ENCODE peak calls at places on chromosomes 5 and 9, in ten cellular contexts. R is RCC 7860, L is NAMALWA, U is neural progenitor cell, I is ovary, T is GM10248, V is A172, F is astrocyte of the spinal cord, P is left kidney, Q is coronary artery. S is an unnamed sample.
A peak's percentile ranks its signal among the peaks of the same experiment; 100 is the strongest.

GRCh38 chr9:91933556-91934352 is 16.3 kb downstream of the ROR2 start:
- DNase-seq in U (no peak), V (no peak), F (no peak), L (peak; percentile 9), T (no peak), Q (no peak), I (no peak), P (no peak), R (no peak), S (no peak)

GRCh38 chr5:52810426-52810825 is 22.7 kb downstream of the ITGA1 start:
- DNase-seq in R (no peak), L (no peak), U (no peak), F (no peak), V (no peak), I (no peak), Q (no peak), T (no peak), P (no peak), S (no peak)

GRCh38 chr5:139342423-139342723 is 719 bp downstream of the PAIP2 start:
- DNase-seq in V (no peak), F (no peak), Q (no peak), L (no peak), P (no peak), T (peak; percentile 87), U (no peak), R (no peak), I (no peak), S (no peak)

GRCh38 chr5:131481569-131481968 is 153.5 kb downstream of the RAPGEF6 start:
- DNase-seq in I (no peak), T (no peak), F (no peak), U (no peak), V (no peak), Q (no peak), L (no peak), P (no peak), R (no peak), S (no peak)

GRCh38 chr9:127148014-127148413 is 25.6 kb upstream of the ANGPTL2 start:
- DNase-seq in U (no peak), R (no peak), P (no peak), V (no peak), Q (no peak), I (no peak), L (no peak), F (no peak), T (no peak), S (no peak)

GRCh38 chr9:92627651-92628050 is 42.3 kb downstream of the IPPK start:
- DNase-seq in Q (no peak), I (no peak), V (no peak), T (no peak), F (no peak), U (no peak), R (no peak), L (no peak), P (no peak), S (no peak)

GRCh38 chr5:98110270-98110669 is 663.2 kb upstream of the RGMB start:
- DNase-seq in U (no peak), V (peak; percentile 76), T (no peak), Q (no peak), P (no peak), L (no peak), R (peak; percentile 54), F (peak; percentile 66), I (no peak), S (no peak)

GRCh38 chr5:9156282-9156681 is 389.6 kb downstream of the SEMA5A start:
- DNase-seq in T (peak; percentile 22), V (peak; percentile 30), P (peak; percentile 71), F (peak; percentile 44), Q (no peak), L (peak; percentile 40), I (no peak), R (peak; percentile 59), U (peak; percentile 74), S (peak; percentile 77)

GRCh38 chr5:154238776-154239481 is 48.4 kb downstream of the GALNT10 start:
- DNase-seq in P (no peak), T (peak; percentile 49), U (no peak), V (no peak), F (no peak), L (peak; percentile 70), R (no peak), I (no peak), Q (no peak), S (no peak)

GRCh38 chr9:93064392-93065124 is 6.1 kb downstream of the SUSD3 start:
- DNase-seq in U (no peak), R (peak; percentile 47), Q (no peak), V (peak; percentile 63), T (peak; percentile 92), L (peak; percentile 96), P (peak; percentile 55), F (peak; percentile 14), I (no peak), S (no peak)

GRCh38 chr5:34967540-34967939 is 38.2 kb downstream of the DNAJC21 start:
- DNase-seq in Q (no peak), R (no peak), F (no peak), U (no peak), L (no peak), P (no peak), T (no peak), I (no peak), V (no peak), S (no peak)

GRCh38 chr5:179302499-179303185 is 42.6 kb downstream of the ADAMTS2 start:
- DNase-seq in U (no peak), Q (no peak), R (no peak), I (no peak), P (no peak), L (no peak), V (no peak), F (no peak), T (no peak), S (no peak)

GRCh38 chr5:88772047-88772446 is 110.9 kb downstream of the MEF2C start:
- DNase-seq in U (no peak), T (no peak), V (no peak), F (no peak), L (no peak), P (no peak), Q (no peak), R (no peak), I (no peak), S (no peak)

GRCh38 chr9:90343360-90343759 is 299.3 kb downstream of the DIRAS2 start:
- DNase-seq in T (no peak), F (peak; percentile 8), Q (no peak), I (no peak), R (no peak), L (no peak), P (peak; percentile 58), V (peak; percentile 39), U (peak; percentile 87), S (no peak)

GRCh38 chr9:103798620-103799019 is 295.5 kb upstream of the SMC2 start:
- DNase-seq in F (peak; percentile 82), U (no peak), L (peak; percentile 7), R (peak; percentile 84), V (peak; percentile 89), P (no peak), T (peak; percentile 41), Q (no peak), I (no peak), S (no peak)

GRCh38 chr9:32644698-32645097 is 9.2 kb upstream of the TAF1L start:
- DNase-seq in P (no peak), T (no peak), U (no peak), I (no peak), F (peak; percentile 95), V (peak; percentile 91), L (no peak), R (peak; percentile 88), Q (no peak), S (no peak)

GRCh38 chr5:73596705-73597328 is 29.2 kb upstream of the ARHGEF28 start:
- DNase-seq in L (peak; percentile 48), V (peak; percentile 51), Q (no peak), F (peak; percentile 23), U (peak; percentile 81), T (no peak), I (no peak), P (peak; percentile 36), R (no peak), S (peak; percentile 50)

GRCh38 chr9:107861075-107861474 is 371.5 kb upstream of the KLF4 start:
- DNase-seq in R (no peak), F (no peak), T (no peak), L (no peak), U (no peak), Q (no peak), I (no peak), V (no peak), P (no peak), S (no peak)

GRCh38 chr5:4879693-4880303 is 260.3 kb upstream of the ADAMTS16 start:
- DNase-seq in I (peak; percentile 94), T (peak; percentile 78), L (peak; percentile 88), F (peak; percentile 79), Q (no peak), P (peak; percentile 91), R (peak; percentile 64), U (peak; percentile 77), V (peak; percentile 58), S (peak; percentile 83)

GRCh38 chr5:131794596-131794995 is 2.2 kb downstream of the FNIP1 start:
- DNase-seq in T (peak; percentile 20), P (no peak), R (no peak), Q (no peak), F (no peak), U (no peak), I (no peak), L (peak; percentile 71), V (no peak), S (no peak)

GRCh38 chr5:16899171-16899570 is 36.9 kb downstream of the MYO10 start:
- DNase-seq in R (no peak), L (no peak), I (no peak), T (no peak), V (no peak), P (no peak), U (no peak), F (no peak), Q (no peak), S (no peak)

GRCh38 chr5:88952996-88953643 is 70.1 kb upstream of the MEF2C start:
- DNase-seq in P (no peak), T (no peak), F (no peak), L (peak; percentile 28), U (no peak), V (no peak), I (no peak), Q (no peak), R (no peak), S (no peak)

GRCh38 chr5:75509956-75510355 is 1.5 kb downstream of the CERT1 start:
- DNase-seq in V (peak; percentile 27), I (no peak), T (no peak), L (peak; percentile 29), R (no peak), P (peak; percentile 52), F (peak; percentile 35), Q (no peak), U (peak; percentile 5), S (peak; percentile 32)

GRCh38 chr5:153513171-153513570 is 22.7 kb downstream of the GRIA1 start:
- DNase-seq in U (no peak), Q (no peak), T (no peak), V (no peak), R (no peak), F (no peak), L (no peak), P (no peak), I (no peak), S (no peak)